ENCODE peak calls at places on chromosome 21, in ten cellular contexts. One of them, this sample, is unnamed.

GRCh38 chr21:14353712-14354111 is 29.2 kb downstream of the HSPA13 start:
- DNase-seq in GM13976: no peak
- DNase-seq in osteocyte: no peak
- DNase-seq in fibroblast of mammary gland: no peak
- DNase-seq in astrocyte of the spinal cord: no peak
- DNase-seq in ovary: no peak
- DNase-seq in AG10803: no peak
- DNase-seq in heart right ventricle: no peak
- DNase-seq in fibroblast of pulmonary artery: no peak
- DNase-seq in BE2C: no peak
- DNase-seq in this sample: no peak

GRCh38 chr21:41627428-41627827 is 119.5 kb upstream of the TMPRSS2 start:
- DNase-seq in heart right ventricle: no peak
- DNase-seq in BE2C: no peak
- DNase-seq in fibroblast of mammary gland: peak; percentile 93
- DNase-seq in AG10803: peak; percentile 89
- DNase-seq in ovary: no peak
- DNase-seq in fibroblast of pulmonary artery: no peak
- DNase-seq in astrocyte of the spinal cord: no peak
- DNase-seq in osteocyte: no peak
- DNase-seq in GM13976: no peak
- DNase-seq in this sample: no peak

GRCh38 chr21:45542667-45543370 is 579 bp upstream of the SLC19A1 start:
- DNase-seq in ovary: peak; percentile 71
- DNase-seq in heart right ventricle: no peak
- DNase-seq in astrocyte of the spinal cord: no peak
- DNase-seq in fibroblast of mammary gland: no peak
- DNase-seq in BE2C: no peak
- DNase-seq in osteocyte: peak; percentile 84
- DNase-seq in fibroblast of pulmonary artery: no peak
- DNase-seq in GM13976: no peak
- DNase-seq in AG10803: no peak
- DNase-seq in this sample: peak; percentile 21

GRCh38 chr21:42360317-42360716 is 6.0 kb downstream of the TFF1 start:
- DNase-seq in BE2C: no peak
- DNase-seq in heart right ventricle: no peak
- DNase-seq in fibroblast of pulmonary artery: no peak
- DNase-seq in GM13976: no peak
- DNase-seq in fibroblast of mammary gland: no peak
- DNase-seq in ovary: no peak
- DNase-seq in astrocyte of the spinal cord: no peak
- DNase-seq in AG10803: no peak
- DNase-seq in osteocyte: no peak
- DNase-seq in this sample: no peak

GRCh38 chr21:40208960-40209359 is 341.7 kb downstream of the PCP4 start:
- DNase-seq in fibroblast of mammary gland: no peak
- DNase-seq in astrocyte of the spinal cord: no peak
- DNase-seq in heart right ventricle: no peak
- DNase-seq in BE2C: no peak
- DNase-seq in fibroblast of pulmonary artery: no peak
- DNase-seq in AG10803: no peak
- DNase-seq in osteocyte: no peak
- DNase-seq in ovary: no peak
- DNase-seq in GM13976: no peak
- DNase-seq in this sample: no peak

GRCh38 chr21:42160950-42161225 is 58.1 kb upstream of the ABCG1 start:
- DNase-seq in BE2C: no peak
- DNase-seq in AG10803: no peak
- DNase-seq in fibroblast of mammary gland: no peak
- DNase-seq in GM13976: no peak
- DNase-seq in astrocyte of the spinal cord: no peak
- DNase-seq in ovary: no peak
- DNase-seq in heart right ventricle: no peak
- DNase-seq in osteocyte: peak; percentile 21
- DNase-seq in fibroblast of pulmonary artery: no peak
- DNase-seq in this sample: no peak

GRCh38 chr21:26835027-26835713 is 10.0 kb downstream of the ADAMTS1 start:
- DNase-seq in fibroblast of mammary gland: peak; percentile 83
- DNase-seq in heart right ventricle: no peak
- DNase-seq in BE2C: no peak
- DNase-seq in ovary: peak; percentile 43
- DNase-seq in fibroblast of pulmonary artery: peak; percentile 60
- DNase-seq in AG10803: peak; percentile 85
- DNase-seq in osteocyte: no peak
- DNase-seq in astrocyte of the spinal cord: peak; percentile 76
- DNase-seq in GM13976: no peak
- DNase-seq in this sample: no peak

GRCh38 chr21:45347712-45348477 is 57.1 kb upstream of the COL18A1 start:
- DNase-seq in astrocyte of the spinal cord: no peak
- DNase-seq in ovary: no peak
- DNase-seq in BE2C: no peak
- DNase-seq in fibroblast of pulmonary artery: no peak
- DNase-seq in osteocyte: no peak
- DNase-seq in heart right ventricle: peak; percentile 30
- DNase-seq in fibroblast of mammary gland: no peak
- DNase-seq in GM13976: no peak
- DNase-seq in AG10803: no peak
- DNase-seq in this sample: no peak

GRCh38 chr21:42214081-42214750 is 4.7 kb upstream of the ABCG1 start:
- DNase-seq in GM13976: no peak
- DNase-seq in fibroblast of mammary gland: no peak
- DNase-seq in osteocyte: no peak
- DNase-seq in AG10803: no peak
- DNase-seq in astrocyte of the spinal cord: no peak
- DNase-seq in BE2C: no peak
- DNase-seq in fibroblast of pulmonary artery: no peak
- DNase-seq in ovary: no peak
- DNase-seq in heart right ventricle: no peak
- DNase-seq in this sample: no peak

GRCh38 chr21:45286671-45287437 is 841 bp downstream of the POFUT2 start:
- DNase-seq in osteocyte: peak; percentile 84
- DNase-seq in astrocyte of the spinal cord: no peak
- DNase-seq in GM13976: no peak
- DNase-seq in heart right ventricle: no peak
- DNase-seq in ovary: peak; percentile 53
- DNase-seq in AG10803: no peak
- DNase-seq in fibroblast of mammary gland: no peak
- DNase-seq in BE2C: peak; percentile 43
- DNase-seq in fibroblast of pulmonary artery: no peak
- DNase-seq in this sample: peak; percentile 74

GRCh38 chr21:26965567-26966359 is 1.1 kb downstream of the ADAMTS5 start:
- DNase-seq in ovary: peak; percentile 80
- DNase-seq in heart right ventricle: peak; percentile 55
- DNase-seq in fibroblast of pulmonary artery: no peak
- DNase-seq in astrocyte of the spinal cord: no peak
- DNase-seq in BE2C: peak; percentile 71
- DNase-seq in osteocyte: peak; percentile 87
- DNase-seq in GM13976: no peak
- DNase-seq in AG10803: peak; percentile 70
- DNase-seq in fibroblast of mammary gland: peak; percentile 46
- DNase-seq in this sample: peak; percentile 87

GRCh38 chr21:42403611-42404231 is at the start of gene UBASH3A:
- DNase-seq in osteocyte: no peak
- DNase-seq in astrocyte of the spinal cord: no peak
- DNase-seq in fibroblast of pulmonary artery: no peak
- DNase-seq in ovary: no peak
- DNase-seq in heart right ventricle: no peak
- DNase-seq in AG10803: no peak
- DNase-seq in fibroblast of mammary gland: no peak
- DNase-seq in GM13976: no peak
- DNase-seq in BE2C: no peak
- DNase-seq in this sample: no peak

GRCh38 chr21:45532826-45533730 is 9.2 kb downstream of the SLC19A1 start:
- DNase-seq in heart right ventricle: no peak
- DNase-seq in BE2C: peak; percentile 8
- DNase-seq in ovary: peak; percentile 25
- DNase-seq in AG10803: no peak
- DNase-seq in astrocyte of the spinal cord: no peak
- DNase-seq in GM13976: no peak
- DNase-seq in osteocyte: no peak
- DNase-seq in fibroblast of mammary gland: no peak
- DNase-seq in fibroblast of pulmonary artery: no peak
- DNase-seq in this sample: peak; percentile 6

GRCh38 chr21:45326834-45327457 is 39.3 kb upstream of the POFUT2 start:
- DNase-seq in osteocyte: no peak
- DNase-seq in AG10803: no peak
- DNase-seq in fibroblast of mammary gland: no peak
- DNase-seq in fibroblast of pulmonary artery: no peak
- DNase-seq in BE2C: peak; percentile 14
- DNase-seq in astrocyte of the spinal cord: no peak
- DNase-seq in ovary: peak; percentile 33
- DNase-seq in heart right ventricle: no peak
- DNase-seq in GM13976: no peak
- DNase-seq in this sample: no peak

GRCh38 chr21:17270234-17270633 is 242.6 kb upstream of the CXADR start:
- DNase-seq in AG10803: peak; percentile 40
- DNase-seq in fibroblast of pulmonary artery: peak; percentile 73
- DNase-seq in BE2C: peak; percentile 42
- DNase-seq in astrocyte of the spinal cord: peak; percentile 74
- DNase-seq in heart right ventricle: no peak
- DNase-seq in GM13976: peak; percentile 4
- DNase-seq in fibroblast of mammary gland: peak; percentile 72
- DNase-seq in ovary: peak; percentile 60
- DNase-seq in osteocyte: no peak
- DNase-seq in this sample: no peak

GRCh38 chr21:43825936-43826622 is 36.7 kb downstream of the RRP1 start:
- DNase-seq in osteocyte: no peak
- DNase-seq in fibroblast of mammary gland: no peak
- DNase-seq in BE2C: no peak
- DNase-seq in ovary: no peak
- DNase-seq in astrocyte of the spinal cord: no peak
- DNase-seq in heart right ventricle: no peak
- DNase-seq in AG10803: no peak
- DNase-seq in GM13976: no peak
- DNase-seq in fibroblast of pulmonary artery: no peak
- DNase-seq in this sample: no peak
- TF ChIP-seq CTCF in osteocyte: peak; percentile 23
- TF ChIP-seq CTCF in fibroblast of mammary gland: no peak
- TF ChIP-seq CTCF in BE2C: no peak
- TF ChIP-seq CTCF in ovary: no peak
- TF ChIP-seq CTCF in astrocyte of the spinal cord: peak; percentile 31
- TF ChIP-seq CTCF in heart right ventricle: no peak
- TF ChIP-seq CTCF in AG10803: no peak
- TF ChIP-seq CTCF in GM13976: no peak
- TF ChIP-seq CTCF in fibroblast of pulmonary artery: no peak
- TF ChIP-seq CTCF in this sample: no peak

DNA sequence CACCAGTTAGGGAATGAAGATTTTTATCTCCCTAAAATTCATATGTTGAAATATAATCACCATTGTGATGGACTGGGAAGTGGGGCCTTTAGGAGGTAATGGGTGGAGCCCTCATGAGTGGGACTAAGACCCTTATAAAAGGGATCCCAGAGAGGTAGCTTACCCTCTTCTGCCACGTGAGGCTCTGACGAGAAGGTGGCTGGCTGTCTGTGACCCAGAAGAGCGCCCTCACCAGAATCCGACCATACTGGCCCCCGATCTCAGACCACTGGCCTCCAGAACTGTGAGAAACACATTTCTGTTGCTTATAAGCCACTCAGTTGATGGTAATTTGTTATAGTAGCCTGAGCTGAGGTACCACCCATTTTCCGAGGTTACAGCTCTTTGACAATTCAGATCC is 27.7 kb upstream of the HUNK start:
- DNase-seq in BE2C: no peak
- DNase-seq in GM13976: no peak
- DNase-seq in astrocyte of the spinal cord: no peak
- DNase-seq in fibroblast of mammary gland: no peak
- DNase-seq in fibroblast of pulmonary artery: no peak
- DNase-seq in AG10803: no peak
- DNase-seq in osteocyte: no peak
- DNase-seq in heart right ventricle: no peak
- DNase-seq in ovary: no peak
- DNase-seq in this sample: no peak
- TF ChIP-seq CTCF in BE2C: no peak
- TF ChIP-seq CTCF in GM13976: no peak
- TF ChIP-seq CTCF in astrocyte of the spinal cord: no peak
- TF ChIP-seq CTCF in fibroblast of mammary gland: no peak
- TF ChIP-seq CTCF in fibroblast of pulmonary artery: no peak
- TF ChIP-seq CTCF in AG10803: no peak
- TF ChIP-seq CTCF in osteocyte: no peak
- TF ChIP-seq CTCF in heart right ventricle: no peak
- TF ChIP-seq CTCF in ovary: no peak
- TF ChIP-seq CTCF in this sample: no peak

DNA sequence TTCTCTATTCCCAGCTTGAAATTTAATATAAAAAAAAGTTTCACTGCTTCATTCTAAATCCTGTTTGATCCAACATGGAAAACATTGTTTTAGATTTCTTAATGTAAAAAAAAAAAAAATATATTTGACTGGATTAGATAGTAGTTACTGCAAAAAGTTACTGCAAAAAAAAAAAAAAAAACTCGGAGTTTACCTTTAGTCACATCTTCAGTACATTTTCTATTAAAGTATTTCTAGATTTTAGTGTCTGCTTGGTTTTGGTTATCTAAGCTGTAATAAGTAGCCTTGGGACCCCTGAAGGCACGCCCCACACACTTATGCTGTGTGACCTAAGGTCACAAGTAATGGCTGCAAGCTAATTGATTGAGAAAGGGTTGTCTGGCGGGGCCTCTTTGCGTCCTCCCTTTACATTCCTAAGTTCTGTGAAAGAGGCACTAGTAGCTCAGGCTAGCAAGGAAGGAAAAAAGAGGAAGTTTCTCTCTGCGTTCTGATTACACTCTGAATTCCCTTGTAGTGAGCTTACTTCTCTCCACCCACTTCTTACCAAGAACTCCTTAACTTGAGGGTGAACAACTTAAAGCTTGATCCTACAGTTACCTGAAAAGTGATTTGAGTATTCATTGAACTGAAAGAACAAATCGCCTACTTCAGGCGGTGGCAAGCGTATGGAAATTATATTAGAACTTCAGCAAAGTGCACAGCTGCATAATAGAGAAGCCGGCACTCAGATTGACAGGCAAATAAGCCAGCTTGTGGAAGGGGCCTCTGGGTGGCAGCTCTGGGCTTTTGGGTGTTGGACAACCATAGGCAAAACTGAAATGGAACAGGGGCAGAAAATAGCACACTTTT is 464.2 kb downstream of the USP25 start:
- DNase-seq in osteocyte: peak; percentile 87
- DNase-seq in ovary: peak; percentile 59
- DNase-seq in astrocyte of the spinal cord: peak; percentile 90
- DNase-seq in AG10803: peak; percentile 79
- DNase-seq in fibroblast of pulmonary artery: peak; percentile 88
- DNase-seq in GM13976: no peak
- DNase-seq in BE2C: peak; percentile 19
- DNase-seq in heart right ventricle: peak; percentile 48
- DNase-seq in fibroblast of mammary gland: peak; percentile 87
- DNase-seq in this sample: no peak
- TF ChIP-seq CTCF in osteocyte: peak; percentile 59
- TF ChIP-seq CTCF in ovary: no peak
- TF ChIP-seq CTCF in astrocyte of the spinal cord: peak; percentile 56
- TF ChIP-seq CTCF in AG10803: peak; percentile 51
- TF ChIP-seq CTCF in fibroblast of pulmonary artery: peak; percentile 33
- TF ChIP-seq CTCF in GM13976: no peak
- TF ChIP-seq CTCF in BE2C: peak; percentile 4
- TF ChIP-seq CTCF in heart right ventricle: peak; percentile 28
- TF ChIP-seq CTCF in fibroblast of mammary gland: peak; percentile 38
- TF ChIP-seq CTCF in this sample: no peak

DNA sequence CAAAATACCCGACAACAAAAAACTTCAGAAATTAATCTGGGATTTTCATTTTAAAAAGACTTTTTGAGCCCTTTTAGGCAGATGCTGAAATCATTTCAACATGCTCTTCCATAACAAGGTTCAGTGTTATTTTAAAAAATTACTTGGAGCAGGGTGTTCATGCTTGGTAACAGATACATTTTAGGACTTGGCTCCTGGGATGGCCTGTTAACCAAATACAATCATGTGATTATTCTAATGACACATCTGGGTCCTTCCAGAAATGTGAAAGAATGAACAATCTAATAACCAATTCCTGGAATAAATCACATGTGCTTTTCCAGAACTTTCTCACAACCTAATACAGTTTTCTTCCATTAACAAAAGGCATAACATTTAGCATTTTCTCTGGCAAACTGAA is 379.8 kb upstream of the RUNX1 start:
- DNase-seq in osteocyte: no peak
- DNase-seq in GM13976: no peak
- DNase-seq in heart right ventricle: no peak
- DNase-seq in BE2C: no peak
- DNase-seq in fibroblast of pulmonary artery: peak; percentile 3
- DNase-seq in AG10803: peak; percentile 77
- DNase-seq in ovary: no peak
- DNase-seq in fibroblast of mammary gland: peak; percentile 30
- DNase-seq in astrocyte of the spinal cord: no peak
- DNase-seq in this sample: no peak
- TF ChIP-seq CTCF in osteocyte: no peak
- TF ChIP-seq CTCF in GM13976: no peak
- TF ChIP-seq CTCF in heart right ventricle: no peak
- TF ChIP-seq CTCF in BE2C: no peak
- TF ChIP-seq CTCF in fibroblast of pulmonary artery: no peak
- TF ChIP-seq CTCF in AG10803: no peak
- TF ChIP-seq CTCF in ovary: no peak
- TF ChIP-seq CTCF in fibroblast of mammary gland: no peak
- TF ChIP-seq CTCF in astrocyte of the spinal cord: no peak
- TF ChIP-seq CTCF in this sample: no peak